ENCODE peak calls at places on chromosomes 16 and 17, in seven cellular contexts. D is memory B cell; K is GM12865; H is SK-MEL-5; O is activated T-helper 2 cell treated with anti-CD3 and anti-CD28 coated beads, Interferon-gamma antibody, Interleukin-2, Interleukin-4, amounts not matched to agents 10 μg/mL and 5 μg/mL and 100 μg/mL, durations not matched to agents 14 hours and 24 hours and 36 hours; I is aorta; N is GM04504. Y is an unnamed sample.

GRCh38 chr17:41492351-41492750 is 2.6 kb upstream of the KRT36 start:
- DNase-seq in D (no peak), K (no peak), H (no peak), O (no peak), I (peak; percentile 47), N (no peak), Y (no peak)

GRCh38 chr17:69857412-69857835 is 217.6 kb upstream of the KCNJ16 start:
- DNase-seq in D (no peak), K (no peak), H (no peak), O (no peak), I (no peak), N (peak; percentile 90), Y (peak; percentile 80)

GRCh38 chr17:17106716-17107115 is 64.5 kb downstream of the MPRIP start:
- DNase-seq in D (no peak), K (no peak), H (no peak), O (no peak), I (no peak), N (no peak), Y (no peak)

GRCh38 chr17:7146115-7146514 is 31.5 kb upstream of the ASGR2 start:
- DNase-seq in D (no peak), K (no peak), H (no peak), O (no peak), I (no peak), N (no peak), Y (no peak)

GRCh38 chr16:66713076-66713475 is 16.5 kb upstream of the CMTM4 start:
- DNase-seq in D (no peak), K (no peak), H (no peak), O (no peak), I (no peak), N (no peak), Y (no peak)

GRCh38 chr17:82282239-82283207 is 9.0 kb upstream of the CSNK1D start:
- DNase-seq in D (no peak), K (no peak), H (no peak), O (no peak), I (no peak), N (no peak), Y (peak; percentile 59)

GRCh38 chr17:17196776-17197175 is 9.4 kb downstream of the PLD6 start:
- DNase-seq in D (no peak), K (no peak), H (no peak), O (no peak), I (no peak), N (no peak), Y (no peak)

GRCh38 chr17:17555906-17556305 is 35.6 kb downstream of the PEMT start:
- DNase-seq in D (no peak), K (no peak), H (no peak), O (no peak), I (no peak), N (no peak), Y (no peak)

GRCh38 chr16:11674818-11675560 is 6.7 kb downstream of the SNN start:
- DNase-seq in D (no peak), K (no peak), H (no peak), O (no peak), I (peak; percentile 41), N (no peak), Y (no peak)

GRCh38 chr17:49365667-49366066 is 3.6 kb upstream of the ZNF652 start:
- DNase-seq in D (no peak), K (peak; percentile 40), H (peak; percentile 76), O (no peak), I (no peak), N (no peak), Y (peak; percentile 33)

GRCh38 chr17:64497565-64498035 is 746 bp upstream of the POLG2 start:
- DNase-seq in D (no peak), K (no peak), H (no peak), O (no peak), I (no peak), N (no peak), Y (no peak)

GRCh38 chr17:17846003-17846402 is 9.2 kb upstream of the SREBF1 start:
- DNase-seq in D (no peak), K (no peak), H (no peak), O (no peak), I (no peak), N (no peak), Y (no peak)

GRCh38 chr16:50366126-50366525 is 2.7 kb downstream of the BRD7 start:
- DNase-seq in D (no peak), K (no peak), H (no peak), O (no peak), I (no peak), N (no peak), Y (no peak)

GRCh38 chr16:57722651-57723050 is 12.9 kb upstream of the KATNB1 start:
- DNase-seq in D (no peak), K (no peak), H (no peak), O (no peak), I (peak; percentile 72), N (no peak), Y (no peak)

GRCh38 chr17:12918132-12918531 is 99.7 kb downstream of the ELAC2 start:
- DNase-seq in D (no peak), K (no peak), H (no peak), O (no peak), I (no peak), N (no peak), Y (peak; percentile 80)

GRCh38 chr17:1977583-1978395 is 47.3 kb downstream of the RTN4RL1 start:
- DNase-seq in D (no peak), K (no peak), H (no peak), O (no peak), I (no peak), N (no peak), Y (no peak)

GRCh38 chr17:52024296-52024870 is 134.1 kb downstream of the CA10 start:
- DNase-seq in D (no peak), K (no peak), H (no peak), O (no peak), I (no peak), N (no peak), Y (peak; percentile 71)

GRCh38 chr17:75909051-75909811 is 4.5 kb upstream of the MRPL38 start:
- DNase-seq in D (no peak), K (no peak), H (no peak), O (no peak), I (no peak), N (no peak), Y (no peak)

GRCh38 chr17:82927661-82928601 is 88.1 kb upstream of the ZNF750 start:
- DNase-seq in D (no peak), K (no peak), H (no peak), O (no peak), I (peak; percentile 71), N (no peak), Y (no peak)

GRCh38 chr16:81740163-81740562 is 38.9 kb upstream of the PLCG2 start:
- DNase-seq in D (peak; percentile 45), K (peak; percentile 90), H (peak; percentile 32), O (no peak), I (no peak), N (no peak), Y (no peak)

GRCh38 chr16:68084504-68085258 is 489 bp upstream of the NFATC3 start:
- DNase-seq in D (peak; percentile 85), K (peak; percentile 95), H (peak; percentile 29), O (peak; percentile 89), I (peak; percentile 96), N (no peak), Y (no peak)

GRCh38 chr16:51261919-51262318 is 110.8 kb upstream of the SALL1 start:
- DNase-seq in D (no peak), K (no peak), H (no peak), O (no peak), I (no peak), N (no peak), Y (no peak)

GRCh38 chr16:10579965-10580918 is at the start of gene EMP2:
- DNase-seq in D (no peak), K (peak; percentile 33), H (peak; percentile 71), O (no peak), I (peak; percentile 96), N (peak; percentile 29), Y (peak; percentile 90)

GRCh38 chr17:45143767-45144198 is 4.5 kb upstream of the HEXIM1 start:
- DNase-seq in D (peak; percentile 35), K (no peak), H (no peak), O (no peak), I (peak; percentile 97), N (peak; percentile 72), Y (peak; percentile 81)

GRCh38 chr16:67150833-67151396 is at the start of gene B3GNT9:
- DNase-seq in D (no peak), K (peak; percentile 67), H (no peak), O (no peak), I (peak; percentile 93), N (peak; percentile 56), Y (peak; percentile 79)

GRCh38 chr17:65737451-65737850 is 176.0 kb upstream of the AXIN2 start:
- DNase-seq in D (no peak), K (no peak), H (no peak), O (no peak), I (no peak), N (no peak), Y (no peak)

GRCh38 chr16:2087426-2088191 is 39.8 kb downstream of the TSC2 start:
- DNase-seq in D (no peak), K (no peak), H (no peak), O (no peak), I (no peak), N (no peak), Y (no peak)

GRCh38 chr16:47142469-47143328 is 1.0 kb downstream of the NETO2 start:
- DNase-seq in D (peak; percentile 2), K (peak; percentile 49), H (peak; percentile 16), O (no peak), I (peak; percentile 74), N (no peak), Y (peak; percentile 33)

GRCh38 chr16:30651124-30652004 is 604 bp downstream of the PRR14 start:
- DNase-seq in D (peak; percentile 74), K (peak; percentile 91), H (peak; percentile 54), O (peak; percentile 76), I (peak; percentile 91), N (peak; percentile 49), Y (peak; percentile 78)

GRCh38 chr17:76492989-76493501 is 8.2 kb downstream of the RHBDF2 start:
- DNase-seq in D (peak; percentile 51), K (peak; percentile 86), H (peak; percentile 62), O (peak; percentile 48), I (no peak), N (peak; percentile 18), Y (peak; percentile 80)

GRCh38 chr16:51666074-51666473 is 515.0 kb upstream of the SALL1 start:
- DNase-seq in D (no peak), K (no peak), H (no peak), O (no peak), I (no peak), N (no peak), Y (no peak)

GRCh38 chr17:15918661-15919259 is 26.2 kb upstream of the ADORA2B start:
- DNase-seq in D (no peak), K (no peak), H (no peak), O (no peak), I (no peak), N (no peak), Y (peak; percentile 80)